ENCODE peak calls at places on chromosomes 6 and 20, in four cellular contexts. F, M, S and J are unnamed samples.

GRCh38 chr20:44646641-44647274 is 4.7 kb downstream of the ADA start:
- DNase-seq in F (no peak), M (no peak), S (no peak), J (no peak)

GRCh38 chr6:108559884-108560462 is 744 bp upstream of the FOXO3 start:
- DNase-seq in M (peak; percentile 94), F (no peak), S (peak; percentile 80), J (no peak)

GRCh38 chr6:110658621-110659211 is 156.6 kb downstream of the CDK19 start:
- DNase-seq in S (no peak), M (no peak), F (no peak), J (no peak)

GRCh38 chr20:1122388-1123315 is 4.2 kb downstream of the PSMF1 start:
- DNase-seq in F (peak; percentile 33), S (no peak), M (no peak), J (no peak)

GRCh38 chr6:3661390-3661789 is 90.1 kb downstream of the PXDC1 start:
- DNase-seq in S (no peak), F (no peak), M (peak; percentile 70), J (no peak)

GRCh38 chr6:84926756-84927155 is 162.4 kb upstream of the TBX18 start:
- DNase-seq in F (no peak), S (no peak), M (no peak), J (no peak)

GRCh38 chr6:14934011-14934410 is 311.9 kb upstream of the JARID2 start:
- DNase-seq in M (no peak), S (no peak), F (no peak), J (no peak)

GRCh38 chr6:26524722-26525360 is 13.3 kb upstream of the HMGN4 start:
- DNase-seq in S (no peak), F (no peak), M (no peak), J (no peak)

GRCh38 chr20:47400685-47401084 is 44.2 kb upstream of the ZMYND8 start:
- DNase-seq in M (no peak), S (no peak), F (no peak), J (no peak)

GRCh38 chr6:63964347-63964746 is 328.7 kb downstream of the PHF3 start:
- DNase-seq in S (no peak), M (no peak), F (no peak), J (no peak)

GRCh38 chr6:11279213-11279780 is 46.8 kb upstream of the NEDD9 start:
- DNase-seq in F (no peak), S (no peak), M (no peak), J (no peak)

GRCh38 chr20:34185766-34186620 is 55.2 kb upstream of the ASIP start:
- DNase-seq in M (peak; percentile 80), S (no peak), F (no peak), J (no peak)

GRCh38 chr6:6474170-6474920 is 114.2 kb upstream of the LY86 start:
- DNase-seq in S (no peak), F (no peak), M (no peak), J (no peak)

GRCh38 chr6:1622851-1623768 is 13.4 kb downstream of the FOXC1 start:
- DNase-seq in M (no peak), F (no peak), S (no peak), J (no peak)

GRCh38 chr6:9360881-9361280 is 925.5 kb upstream of the SLC35B3 start:
- DNase-seq in M (no peak), F (no peak), S (no peak), J (no peak)

GRCh38 chr20:7610681-7611080 is 329.6 kb downstream of the HAO1 start:
- DNase-seq in F (no peak), S (no peak), M (no peak), J (no peak)

GRCh38 chr6:108250240-108250866 is 10.5 kb downstream of the SNX3 start:
- DNase-seq in S (no peak), F (no peak), M (no peak), J (peak; percentile 12)

GRCh38 chr6:120173250-120173649 is 823.7 kb upstream of the MAN1A1 start:
- DNase-seq in M (no peak), S (no peak), F (no peak), J (no peak)